ENCODE peak calls at places on chromosomes 7 and 10, in four cellular contexts. H is activated CD8-positive, alpha-beta memory T cell treated with anti-CD3 and anti-CD28 coated beads for 4 hours; V is NCI-H1694 treated with DMSO at 0.1 percent for 48 hours; C is AG04450. K is an unnamed sample.

GRCh38 chr7:18361756-18362155 is 133.8 kb upstream of the HDAC9 start:
- DNase-seq in V (no peak), C (no peak), H (no peak), K (no peak)

GRCh38 chr7:12715372-12716133 is 28.1 kb downstream of the ARL4A start:
- DNase-seq in H (no peak), C (peak; percentile 87), V (no peak), K (peak; percentile 68)

GRCh38 chr7:51949726-51950644 is 633.4 kb upstream of the COBL start:
- DNase-seq in V (no peak), C (no peak), H (no peak), K (no peak)

GRCh38 chr10:101131962-101132635 is 999 bp downstream of the TLX1 start:
- DNase-seq in H (no peak), V (no peak), C (no peak), K (no peak)

GRCh38 chr10:18618995-18619394 is 32.4 kb downstream of the NSUN6 start:
- DNase-seq in C (no peak), V (no peak), H (no peak), K (no peak)

GRCh38 chr10:112535432-112536038 is 88.5 kb downstream of the VTI1A start:
- DNase-seq in C (no peak), H (no peak), V (no peak), K (no peak)

GRCh38 chr10:99532687-99533495 is at the start of gene NKX2-3:
- DNase-seq in H (no peak), C (no peak), V (no peak), K (no peak)

GRCh38 chr10:29533696-29534285 is 101.0 kb downstream of the SVIL start:
- DNase-seq in H (no peak), C (no peak), V (no peak), K (no peak)

GRCh38 chr10:13184726-13185514 is 23.6 kb downstream of the MCM10 start:
- DNase-seq in H (no peak), C (no peak), V (no peak), K (no peak)

GRCh38 chr10:35813219-35813618 is 171.1 kb upstream of the FZD8 start:
- DNase-seq in H (no peak), V (no peak), C (no peak), K (no peak)

GRCh38 chr10:121159670-121160069 is 308.5 kb downstream of the WDR11 start:
- DNase-seq in H (no peak), C (no peak), V (no peak), K (no peak)

GRCh38 chr10:97498841-97499560 is at the start of gene UBTD1:
- DNase-seq in V (no peak), C (no peak), H (no peak), K (no peak)

GRCh38 chr7:128860158-128861073 is 2.2 kb upstream of the ATP6V1F start:
- DNase-seq in C (peak; percentile 46), V (no peak), H (no peak), K (no peak)

GRCh38 chr7:2566890-2567662 is 8.3 kb downstream of the IQCE start:
- DNase-seq in C (peak; percentile 69), V (no peak), H (no peak), K (no peak)

GRCh38 chr10:128469515-128469914 is 343.3 kb upstream of the MKI67 start:
- DNase-seq in V (no peak), H (no peak), C (no peak), K (no peak)

GRCh38 chr7:150429699-150430098 is 20.7 kb upstream of the GIMAP8 start:
- DNase-seq in H (no peak), C (no peak), V (no peak), K (no peak)

GRCh38 chr10:83522456-83522855 is 616.9 kb upstream of the GHITM start:
- DNase-seq in V (no peak), H (no peak), C (no peak), K (no peak)

GRCh38 chr7:120805636-120806388 is 52.1 kb downstream of the TSPAN12 start:
- DNase-seq in C (no peak), V (peak; percentile 84), H (no peak), K (no peak)

GRCh38 chr7:133797818-133798485 is 329.2 kb upstream of the LRGUK start:
- DNase-seq in C (peak; percentile 24), V (no peak), H (no peak), K (no peak)

GRCh38 chr7:2012981-2013380 is 219.8 kb downstream of the MAD1L1 start:
- DNase-seq in H (no peak), V (peak; percentile 62), C (no peak), K (no peak)

GRCh38 chr7:137992738-137993394 is 9.0 kb downstream of the CREB3L2 start:
- DNase-seq in C (peak; percentile 93), H (no peak), V (no peak), K (no peak)

GRCh38 chr10:14569274-14570060 is 205.2 kb downstream of the FAM107B start:
- DNase-seq in V (no peak), H (no peak), C (no peak), K (no peak)

GRCh38 chr10:119517235-119518141 is 25.0 kb downstream of the RGS10 start:
- DNase-seq in C (no peak), H (no peak), V (no peak), K (peak; percentile 6)

GRCh38 chr10:58064714-58065528 is 202.8 kb downstream of the IPMK start:
- DNase-seq in V (peak; percentile 16), C (peak; percentile 10), H (no peak), K (no peak)

GRCh38 chr10:15483215-15483970 is 112.3 kb upstream of the FAM171A1 start:
- DNase-seq in H (no peak), C (no peak), V (no peak), K (no peak)

GRCh38 chr10:101311440-101312067 is 42.4 kb upstream of the BTRC start:
- DNase-seq in C (no peak), V (no peak), H (no peak), K (no peak)

GRCh38 chr10:75959209-75959608 is 527.8 kb downstream of the LRMDA start:
- DNase-seq in H (no peak), C (peak; percentile 37), V (no peak), K (no peak)

K was measured in SIG-M5.